ENCODE peak calls at places on chromosome 6, in nine cellular contexts. S, M, X, R, F, L, J, I and T are unnamed samples. For H3K4me1, the result is how much of the 10 kb centered on the place peaks cover.

GRCh38 chr6:168383062-168383854 is 57.7 kb upstream of the SMOC2 start:
- DNase-seq in L (no peak), R (no peak), S (no peak), I (peak), J (no peak), F (no peak), X (no peak), M (peak), T (no peak)

GRCh38 chr6:33995046-33995872 is 150.6 kb downstream of the GRM4 start:
- DNase-seq in X (no peak), J (no peak), M (peak), S (no peak), L (no peak), F (no peak), R (no peak), I (peak), T (peak)

GRCh38 chr6:35360349-35361138 is 18.2 kb downstream of the PPARD start:
- DNase-seq in J (no peak), I (peak), M (no peak), X (peak), R (peak), S (peak), L (peak), F (peak), T (no peak)

GRCh38 chr6:143163621-143164020 is 102.9 kb downstream of the AIG1 start:
- DNase-seq in R (no peak), X (no peak), S (no peak), M (no peak), J (no peak), I (no peak), F (no peak), L (no peak), T (no peak)

GRCh38 chr6:73028893-73029450 is 196.3 kb downstream of the KHDC1L start:
- DNase-seq in F (no peak), X (no peak), M (no peak), S (no peak), I (no peak), R (no peak), L (no peak), J (no peak), T (no peak)

GRCh38 chr6:129766959-129767728 is 57.2 kb upstream of the ARHGAP18 start:
- DNase-seq in I (no peak), J (peak), X (peak), F (peak), R (peak), L (peak), M (peak), S (peak), T (no peak)

GRCh38 chr6:150229775-150230561 is 87.1 kb downstream of the PPP1R14C start:
- DNase-seq in L (no peak), S (peak), X (no peak), J (no peak), R (peak), F (no peak), I (no peak), M (no peak), T (no peak)

GRCh38 chr6:158237656-158238055 is 69.5 kb downstream of the GTF2H5 start:
- DNase-seq in R (no peak), J (no peak), I (no peak), L (no peak), M (no peak), X (no peak), F (no peak), S (no peak), T (no peak)

GRCh38 chr6:17311595-17312311 is 30.6 kb downstream of the RBM24 start:
- DNase-seq in M (no peak), F (no peak), S (peak), X (no peak), J (no peak), I (no peak), R (peak), L (no peak), T (no peak)

GRCh38 chr6:25008707-25009106 is 72.9 kb upstream of the RIPOR2 start:
- DNase-seq in I (no peak), J (no peak), L (no peak), F (no peak), M (no peak), R (no peak), X (no peak), S (no peak), T (no peak)

GRCh38 chr6:158496700-158497099 is 63.2 kb upstream of the TMEM181 start:
- DNase-seq in M (no peak), X (no peak), J (no peak), S (no peak), F (no peak), R (no peak), L (no peak), I (no peak), T (no peak)

GRCh38 chr6:1865585-1865984 is 255.9 kb downstream of the FOXC1 start:
- DNase-seq in M (no peak), I (no peak), L (no peak), F (no peak), S (no peak), R (no peak), J (no peak), X (no peak), T (no peak)

GRCh38 chr6:101146389-101146788 is 247.1 kb upstream of the GRIK2 start:
- DNase-seq in I (no peak), X (no peak), F (no peak), L (no peak), M (no peak), R (peak), J (no peak), S (no peak), T (no peak)

GRCh38 chr6:149176971-149177667 is 140.4 kb upstream of the TAB2 start:
- DNase-seq in S (no peak), M (no peak), J (no peak), L (no peak), X (no peak), F (no peak), R (no peak), I (no peak), T (no peak)

GRCh38 chr6:4464638-4465037 is 311.6 kb upstream of the CDYL start:
- DNase-seq in F (no peak), S (no peak), X (no peak), R (no peak), J (no peak), I (no peak), L (no peak), M (no peak), T (no peak)

GRCh38 chr6:16639689-16640480 is 121.4 kb downstream of the ATXN1 start:
- DNase-seq in M (no peak), R (peak), S (peak), I (no peak), X (peak), L (no peak), J (no peak), F (no peak), T (no peak)

GRCh38 chr6:17998003-17998402 is 10.6 kb upstream of the KIF13A start:
- DNase-seq in F (no peak), I (no peak), J (no peak), M (no peak), X (no peak), S (no peak), R (no peak), L (no peak), T (no peak)

GRCh38 chr6:41705996-41706835 is 29.2 kb downstream of the TFEB start:
- DNase-seq in I (peak), R (peak), M (peak), S (peak), L (peak), J (peak), X (peak), F (no peak), T (peak)

GRCh38 chr6:49634080-49634810 is 2.4 kb downstream of the RHAG start:
- DNase-seq in L (no peak), I (no peak), J (no peak), R (no peak), F (no peak), S (no peak), X (no peak), M (no peak), T (no peak)

GRCh38 chr6:25014806-25015560 is 79.2 kb upstream of the RIPOR2 start:
- DNase-seq in R (peak), J (no peak), I (no peak), L (no peak), F (no peak), M (no peak), S (no peak), X (no peak), T (no peak)

GRCh38 chr6:135397172-135397952 is 100.2 kb downstream of the AHI1 start:
- DNase-seq in X (no peak), I (no peak), R (no peak), S (no peak), J (no peak), M (no peak), F (no peak), L (no peak), T (no peak)

GRCh38 chr6:163392533-163392932 is 22.0 kb upstream of the QKI start:
- DNase-seq in J (no peak), S (peak), X (peak), R (peak), F (no peak), M (no peak), L (peak), I (no peak), T (no peak)

GRCh38 chr6:107079429-107079828 is 35.9 kb downstream of the BEND3 start:
- DNase-seq in I (no peak), X (peak), L (no peak), R (no peak), F (no peak), J (no peak), S (no peak), M (no peak), T (no peak)
- H3K4me1 ChIP-seq in I (under half), X (under half), L (under half), R (under half), F (under half), J (under half), S (under half), M (under half), T (under half)

GRCh38 chr6:44722736-44723135 is 335.2 kb downstream of the CDC5L start:
- DNase-seq in L (no peak), R (no peak), I (no peak), J (no peak), M (no peak), S (no peak), X (no peak), F (no peak), T (no peak)
- TF ChIP-seq CTCF in L (no peak), R (no peak), I (no peak), J (no peak), M (no peak), S (no peak), X (no peak), F (no peak), T (no peak)

DNA sequence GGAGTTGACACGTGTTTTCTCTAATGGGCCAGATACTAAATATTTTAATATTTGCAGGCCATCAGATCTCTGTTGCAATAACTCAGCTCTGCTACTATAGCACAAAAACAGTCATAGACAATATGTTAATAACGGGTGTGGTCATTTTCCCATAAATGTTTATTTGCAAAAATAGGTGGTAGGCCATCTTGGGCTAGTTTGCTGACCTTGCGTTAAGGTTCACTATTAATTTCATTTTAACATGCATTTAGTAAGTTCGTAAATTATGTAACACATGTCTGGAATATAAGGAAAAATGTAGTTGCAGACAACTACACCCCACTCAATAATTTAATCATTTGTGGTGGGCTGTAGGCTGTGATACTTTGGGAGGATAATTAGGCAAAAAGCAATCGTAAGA is 577.8 kb downstream of the PKHD1 start:
- DNase-seq in X (no peak), R (no peak), F (no peak), L (no peak), J (no peak), I (no peak), S (no peak), M (no peak), T (no peak)
- H3K4me1 ChIP-seq in X (under half), R (under half), F (under half), L (under half), J (under half), I (under half), S (under half), M (under half), T (under half)

GRCh38 chr6:112620832-112621569 is 273.9 kb downstream of the RFPL4B start:
- DNase-seq in J (no peak), I (no peak), S (peak), F (no peak), M (no peak), L (no peak), R (peak), X (no peak), T (no peak)

GRCh38 chr6:112622036-112622435 is 274.9 kb downstream of the RFPL4B start:
- DNase-seq in X (no peak), R (no peak), I (no peak), F (no peak), L (no peak), J (no peak), S (no peak), M (no peak), T (no peak)

GRCh38 chr6:112618796-112619195 is 271.7 kb downstream of the RFPL4B start:
- DNase-seq in F (no peak), M (no peak), I (no peak), R (peak), S (no peak), J (no peak), X (no peak), L (no peak), T (no peak)
- TF ChIP-seq CTCF in F (no peak), M (no peak), I (no peak), R (no peak), S (peak), J (no peak), X (no peak), L (no peak), T (no peak)

GRCh38 chr6:13431861-13432465 is 55.4 kb downstream of the GFOD1 start:
- DNase-seq in S (no peak), J (peak), F (no peak), X (no peak), L (no peak), I (no peak), R (peak), M (no peak), T (no peak)

GRCh38 chr6:13428528-13429405 is 58.6 kb downstream of the GFOD1 start:
- DNase-seq in M (peak), X (no peak), F (no peak), I (no peak), J (no peak), R (no peak), L (no peak), S (no peak), T (no peak)

GRCh38 chr6:13429406-13429753 is 58.0 kb downstream of the GFOD1 start:
- DNase-seq in F (no peak), L (no peak), R (no peak), S (no peak), M (no peak), I (no peak), J (no peak), X (no peak), T (no peak)

GRCh38 chr6:13432526-13433218 is 54.7 kb downstream of the GFOD1 start:
- DNase-seq in R (no peak), X (no peak), F (no peak), S (no peak), I (no peak), L (no peak), M (no peak), J (no peak), T (no peak)

DNA sequence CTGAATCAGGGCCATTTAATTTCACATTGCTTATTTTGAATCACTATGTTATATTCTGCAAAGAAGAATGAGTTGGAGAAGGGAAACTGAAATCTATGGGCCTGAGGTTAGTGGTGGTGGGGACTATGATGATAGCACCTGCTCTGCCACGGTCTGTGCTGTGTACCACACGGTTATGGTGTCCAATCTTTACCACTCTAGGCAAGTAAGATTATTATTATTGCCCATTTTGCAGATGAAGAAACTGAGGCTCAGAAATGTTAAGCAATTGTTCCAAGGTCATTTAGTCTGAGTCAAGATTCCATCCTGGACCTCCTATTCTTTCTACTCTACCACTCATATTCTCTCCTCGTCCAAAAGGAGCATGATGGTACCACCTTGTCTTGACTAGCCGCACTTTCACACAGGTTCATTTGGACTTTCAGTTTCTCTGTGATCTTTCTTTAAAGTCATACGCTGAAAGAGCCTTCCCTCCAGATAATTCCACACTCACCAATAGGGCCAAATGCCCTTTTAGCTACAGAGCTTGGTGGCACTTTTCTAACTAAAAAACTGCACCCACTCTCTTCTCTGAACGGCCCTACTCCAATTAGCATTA is 56.2 kb downstream of the GFOD1 start:
- DNase-seq in J (no peak), L (no peak), X (no peak), R (no peak), S (no peak), M (no peak), F (no peak), I (no peak), T (no peak)
- H3K4me1 ChIP-seq in J (under half), L (half or more), X (under half), R (under half), S (under half), M (half or more), F (under half), I (under half), T (under half)